ENCODE peak calls at places on chromosomes 7 and 10, in eight cellular contexts. B, O, F, T, A, Y, W and Q are unnamed samples.

GRCh38 chr10:48209246-48209645 is 65.2 kb downstream of the FRMPD2 start:
- DNase-seq in O (no peak), T (no peak), A (no peak), F (no peak), Y (no peak), B (no peak), W (no peak), Q (no peak)

GRCh38 chr7:38461887-38462286 is 169.3 kb downstream of the AMPH start:
- DNase-seq in W (no peak), B (no peak), Y (no peak), T (no peak), F (no peak), A (no peak), O (no peak), Q (no peak)

GRCh38 chr10:127159648-127160245 is 36.6 kb downstream of the INSYN2A start:
- DNase-seq in F (no peak), T (no peak), A (no peak), Y (no peak), W (no peak), O (no peak), B (no peak), Q (no peak)

GRCh38 chr10:59167512-59167911 is 8.9 kb upstream of the PHYHIPL start:
- DNase-seq in Y (no peak), F (no peak), O (no peak), T (no peak), B (no peak), W (no peak), A (no peak), Q (no peak)

GRCh38 chr7:151715661-151716338 is 161.1 kb downstream of the PRKAG2 start:
- DNase-seq in O (no peak), F (no peak), B (no peak), T (no peak), Y (no peak), A (no peak), W (no peak), Q (no peak)

GRCh38 chr10:99280472-99280871 is 44.8 kb upstream of the HPSE2 start:
- DNase-seq in A (no peak), W (no peak), O (no peak), Y (no peak), T (peak; percentile 37), F (no peak), B (no peak), Q (no peak)

GRCh38 chr10:130999376-131000202 is 311.9 kb downstream of the TCERG1L start:
- DNase-seq in W (no peak), Y (no peak), T (no peak), O (no peak), F (no peak), A (no peak), B (no peak), Q (no peak)

GRCh38 chr10:79106251-79106650 is 37.5 kb downstream of the ZMIZ1 start:
- DNase-seq in W (no peak), A (no peak), F (no peak), T (no peak), Y (no peak), B (no peak), O (no peak), Q (no peak)

GRCh38 chr10:102413053-102413705 is 5.4 kb downstream of the PSD start:
- DNase-seq in F (no peak), A (no peak), T (peak; percentile 32), Y (no peak), B (no peak), O (no peak), W (peak; percentile 67), Q (no peak)

GRCh38 chr10:64059884-64060283 is 538.7 kb downstream of the REEP3 start:
- DNase-seq in F (no peak), W (no peak), O (no peak), T (no peak), A (no peak), Y (no peak), B (no peak), Q (no peak)

GRCh38 chr7:98210513-98211220 is 572 bp upstream of the BHLHA15 start:
- DNase-seq in A (no peak), W (no peak), O (no peak), T (no peak), B (no peak), F (no peak), Y (no peak), Q (no peak)

GRCh38 chr7:25553580-25554274 is 325.4 kb upstream of the NPVF start:
- DNase-seq in O (no peak), W (no peak), Y (no peak), T (no peak), F (no peak), B (no peak), A (no peak), Q (no peak)

GRCh38 chr10:45552476-45552875 is 120.1 kb downstream of the ZFAND4 start:
- DNase-seq in W (no peak), T (no peak), Y (no peak), O (no peak), F (no peak), A (no peak), B (no peak), Q (no peak)

GRCh38 chr7:154684651-154685563 is 318.0 kb downstream of the PAXIP1 start:
- DNase-seq in W (no peak), A (no peak), F (no peak), B (no peak), Y (no peak), T (no peak), O (no peak), Q (no peak)

GRCh38 chr10:89518876-89519842 is 16.2 kb downstream of the SLC16A12 start:
- DNase-seq in F (no peak), B (no peak), W (no peak), Y (no peak), T (no peak), A (no peak), O (no peak), Q (peak; percentile 90)

GRCh38 chr7:25122373-25122772 is 2.7 kb downstream of the CYCS start:
- DNase-seq in T (no peak), F (no peak), Y (no peak), B (no peak), W (no peak), O (no peak), A (no peak), Q (no peak)

GRCh38 chr10:73537288-73537687 is 41.5 kb upstream of the PPP3CB start:
- DNase-seq in O (no peak), T (no peak), F (no peak), Y (no peak), A (no peak), W (no peak), B (no peak), Q (no peak)

GRCh38 chr7:91082038-91082437 is 182.2 kb upstream of the FZD1 start:
- DNase-seq in W (no peak), A (no peak), F (no peak), T (peak; percentile 2), O (no peak), Y (no peak), B (no peak), Q (peak; percentile 65)

GRCh38 chr10:132486539-132487121 is 51.0 kb upstream of the INPP5A start:
- DNase-seq in B (no peak), O (no peak), W (no peak), A (no peak), Y (no peak), F (no peak), T (no peak), Q (no peak)

GRCh38 chr10:12389154-12389734 is 39.9 kb downstream of the CAMK1D start:
- DNase-seq in T (no peak), F (no peak), A (peak; percentile 48), W (no peak), B (no peak), Y (no peak), O (no peak), Q (no peak)

GRCh38 chr7:38318803-38319416 is 45.5 kb upstream of the TARP start:
- DNase-seq in W (no peak), T (peak; percentile 71), Y (no peak), O (no peak), A (peak; percentile 20), F (no peak), B (no peak), Q (peak; percentile 86)